ENCODE peak calls at places on chromosomes 2 and 18, in ten cellular contexts. R, O, M, A, I, P, F, G, L and K are unnamed samples.

GRCh38 chr2:8509613-8510012 is 172.2 kb upstream of the ID2 start:
- DNase-seq in R (no peak), O (no peak), M (peak), A (no peak), I (no peak), P (no peak), F (no peak), G (no peak), L (no peak), K (no peak)

GRCh38 chr2:233705911-233706506 is 6.7 kb upstream of the UGT1A5 start:
- DNase-seq in R (no peak), O (peak), M (no peak), A (peak), I (no peak), P (no peak), F (peak), G (no peak), L (peak), K (peak)

GRCh38 chr2:207772081-207772843 is 2.6 kb upstream of the FZD5 start:
- DNase-seq in R (no peak), O (no peak), M (peak), A (peak), I (no peak), P (no peak), F (no peak), G (no peak), L (peak), K (no peak)

GRCh38 chr2:143936758-143937562 is 583.0 kb downstream of the ZEB2 start:
- DNase-seq in R (peak), O (peak), M (peak), A (peak), I (peak), P (peak), F (peak), G (no peak), L (peak), K (peak)

GRCh38 chr18:57150828-57151227 is 3.9 kb downstream of the BOD1L2 start:
- DNase-seq in R (no peak), O (no peak), M (no peak), A (no peak), I (no peak), P (no peak), F (no peak), G (no peak), L (no peak), K (peak)

GRCh38 chr2:178723786-178724346 is 83.4 kb downstream of the TTN start:
- DNase-seq in R (no peak), O (no peak), M (no peak), A (no peak), I (no peak), P (no peak), F (no peak), G (no peak), L (no peak), K (no peak)

GRCh38 chr2:219010162-219010756 is 17.0 kb upstream of the CRYBA2 start:
- DNase-seq in R (no peak), O (no peak), M (no peak), A (no peak), I (no peak), P (no peak), F (peak), G (no peak), L (peak), K (peak)

GRCh38 chr2:30232027-30232800 is 880 bp downstream of the LBH start:
- DNase-seq in R (peak), O (peak), M (peak), A (peak), I (peak), P (peak), F (peak), G (no peak), L (no peak), K (peak)

GRCh38 chr2:107635883-107636282 is 190.8 kb upstream of the RGPD4 start:
- DNase-seq in R (peak), O (no peak), M (no peak), A (peak), I (no peak), P (no peak), F (no peak), G (peak), L (peak), K (no peak)

GRCh38 chr2:100767224-100767653 is 52.7 kb upstream of the NPAS2 start:
- DNase-seq in R (peak), O (peak), M (no peak), A (peak), I (no peak), P (no peak), F (no peak), G (no peak), L (peak), K (no peak)

GRCh38 chr18:55268629-55269275 is 309.5 kb upstream of the CCDC68 start:
- DNase-seq in R (no peak), O (no peak), M (no peak), A (no peak), I (no peak), P (no peak), F (no peak), G (no peak), L (no peak), K (no peak)

GRCh38 chr2:48328972-48329723 is 200.8 kb upstream of the STON1 start:
- DNase-seq in R (no peak), O (no peak), M (no peak), A (no peak), I (no peak), P (no peak), F (no peak), G (no peak), L (no peak), K (no peak)

GRCh38 chr2:167332358-167332757 is 444.1 kb downstream of the XIRP2 start:
- DNase-seq in R (no peak), O (no peak), M (no peak), A (no peak), I (no peak), P (no peak), F (no peak), G (no peak), L (no peak), K (no peak)

GRCh38 chr2:165149439-165149838 is 54.4 kb downstream of the SCN3A start:
- DNase-seq in R (no peak), O (no peak), M (no peak), A (no peak), I (no peak), P (no peak), F (no peak), G (no peak), L (no peak), K (no peak)

GRCh38 chr2:240593703-240594451 is 7.3 kb downstream of the CAPN10 start:
- DNase-seq in R (no peak), O (no peak), M (peak), A (no peak), I (no peak), P (peak), F (peak), G (no peak), L (no peak), K (no peak)

GRCh38 chr2:169528271-169528701 is 18.8 kb downstream of the KLHL41 start:
- DNase-seq in R (peak), O (peak), M (peak), A (peak), I (peak), P (peak), F (peak), G (peak), L (peak), K (peak)

GRCh38 chr2:111668274-111668616 is 215.7 kb downstream of the ANAPC1 start:
- DNase-seq in R (no peak), O (no peak), M (no peak), A (no peak), I (no peak), P (no peak), F (no peak), G (no peak), L (no peak), K (no peak)

GRCh38 chr2:217610411-217610814 is 392.4 kb downstream of the TNS1 start:
- DNase-seq in R (no peak), O (no peak), M (no peak), A (no peak), I (no peak), P (no peak), F (peak), G (no peak), L (no peak), K (peak)

GRCh38 chr2:70672990-70673647 is 94.9 kb downstream of the ADD2 start:
- DNase-seq in R (no peak), O (no peak), M (no peak), A (no peak), I (no peak), P (no peak), F (no peak), G (no peak), L (no peak), K (no peak)

GRCh38 chr2:206160124-206160806 is 570 bp downstream of the EEF1B2 start:
- DNase-seq in R (peak), O (peak), M (no peak), A (peak), I (no peak), P (no peak), F (no peak), G (no peak), L (no peak), K (no peak)

GRCh38 chr18:21090680-21091079 is 20.9 kb downstream of the ROCK1 start:
- DNase-seq in R (no peak), O (no peak), M (no peak), A (no peak), I (no peak), P (no peak), F (no peak), G (no peak), L (no peak), K (no peak)

GRCh38 chr2:36452279-36452678 is 96.7 kb downstream of the CRIM1 start:
- DNase-seq in R (peak), O (peak), M (no peak), A (peak), I (no peak), P (no peak), F (no peak), G (no peak), L (peak), K (no peak)

GRCh38 chr2:854460-854859 is 96.2 kb upstream of the SNTG2 start:
- DNase-seq in R (peak), O (peak), M (no peak), A (no peak), I (no peak), P (no peak), F (peak), G (peak), L (peak), K (peak)

GRCh38 chr2:229674830-229675530 is 39.4 kb downstream of the DNER start:
- DNase-seq in R (no peak), O (no peak), M (no peak), A (no peak), I (no peak), P (no peak), F (no peak), G (no peak), L (no peak), K (no peak)

GRCh38 chr2:43407826-43408783 is 181.7 kb upstream of the ZFP36L2 start:
- DNase-seq in R (peak), O (no peak), M (no peak), A (no peak), I (no peak), P (no peak), F (no peak), G (no peak), L (no peak), K (no peak)

GRCh38 chr2:112658820-112659667 is 13.3 kb downstream of the SLC20A1 start:
- DNase-seq in R (no peak), O (no peak), M (no peak), A (no peak), I (no peak), P (no peak), F (no peak), G (no peak), L (no peak), K (no peak)

GRCh38 chr18:25177631-25178030 is 174.3 kb downstream of the ZNF521 start:
- DNase-seq in R (peak), O (no peak), M (no peak), A (no peak), I (no peak), P (no peak), F (no peak), G (no peak), L (no peak), K (no peak)

GRCh38 chr18:63795611-63796010 is 20.4 kb downstream of the SERPINB7 start:
- DNase-seq in R (no peak), O (no peak), M (no peak), A (no peak), I (no peak), P (no peak), F (no peak), G (no peak), L (peak), K (no peak)

GRCh38 chr2:61426267-61426897 is 44.5 kb downstream of the USP34 start:
- DNase-seq in R (peak), O (no peak), M (no peak), A (no peak), I (peak), P (no peak), F (peak), G (no peak), L (peak), K (peak)

GRCh38 chr2:216287251-216287650 is 85.0 kb downstream of the MARCHF4 start:
- DNase-seq in R (peak), O (no peak), M (no peak), A (no peak), I (no peak), P (no peak), F (no peak), G (peak), L (no peak), K (no peak)

GRCh38 chr2:170525566-170525900 is 189.6 kb upstream of the SP5 start:
- DNase-seq in R (peak), O (peak), M (peak), A (peak), I (peak), P (peak), F (no peak), G (peak), L (peak), K (no peak)

GRCh38 chr18:48920408-48921038 is 30.2 kb downstream of the SMAD7 start:
- DNase-seq in R (no peak), O (no peak), M (peak), A (no peak), I (no peak), P (peak), F (no peak), G (no peak), L (no peak), K (no peak)

GRCh38 chr2:206462240-206462854 is 19.0 kb downstream of the ADAM23 start:
- DNase-seq in R (no peak), O (no peak), M (no peak), A (no peak), I (no peak), P (no peak), F (no peak), G (no peak), L (no peak), K (no peak)

GRCh38 chr18:57772387-57772799 is 30.7 kb downstream of the ATP8B1 start:
- DNase-seq in R (no peak), O (no peak), M (no peak), A (no peak), I (no peak), P (no peak), F (no peak), G (no peak), L (no peak), K (peak)

GRCh38 chr18:2846638-2847340 is at the start of gene EMILIN2:
- DNase-seq in R (peak), O (peak), M (peak), A (peak), I (peak), P (peak), F (peak), G (peak), L (peak), K (no peak)

DNA sequence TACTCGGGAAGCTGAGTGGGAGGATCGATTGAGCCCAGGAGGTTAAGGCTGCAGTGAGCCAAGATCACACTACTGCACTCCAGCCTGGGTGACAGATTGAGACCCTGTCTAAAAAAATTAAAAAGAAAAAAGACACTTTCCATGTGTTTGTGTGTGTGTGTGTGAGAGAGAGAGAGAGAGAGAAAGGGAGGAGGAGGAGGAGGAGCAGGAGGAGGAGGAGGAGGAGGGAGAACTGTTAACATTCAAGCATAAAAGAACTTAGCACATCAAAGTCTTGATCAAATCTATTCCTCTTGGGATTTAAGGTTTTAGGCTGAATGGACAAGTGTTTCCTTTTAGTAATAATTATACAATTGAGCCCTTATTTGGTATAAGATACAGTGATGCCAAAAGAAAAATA is 75.5 kb downstream of the SPOPL start:
- DNase-seq in R (no peak), O (no peak), M (no peak), A (no peak), I (no peak), P (no peak), F (no peak), G (no peak), L (no peak), K (no peak)
- H3K4me3 ChIP-seq in R (no peak), O (no peak), M (no peak), A (no peak), I (no peak), P (no peak), F (no peak), G (no peak), L (no peak), K (no peak)

GRCh38 chr2:191051177-191051576 is 37.2 kb upstream of the STAT1 start:
- DNase-seq in R (peak), O (no peak), M (no peak), A (no peak), I (no peak), P (no peak), F (no peak), G (peak), L (no peak), K (no peak)
- H3K4me3 ChIP-seq in R (no peak), O (peak), M (no peak), A (no peak), I (no peak), P (no peak), F (no peak), G (no peak), L (no peak), K (no peak)

DNA sequence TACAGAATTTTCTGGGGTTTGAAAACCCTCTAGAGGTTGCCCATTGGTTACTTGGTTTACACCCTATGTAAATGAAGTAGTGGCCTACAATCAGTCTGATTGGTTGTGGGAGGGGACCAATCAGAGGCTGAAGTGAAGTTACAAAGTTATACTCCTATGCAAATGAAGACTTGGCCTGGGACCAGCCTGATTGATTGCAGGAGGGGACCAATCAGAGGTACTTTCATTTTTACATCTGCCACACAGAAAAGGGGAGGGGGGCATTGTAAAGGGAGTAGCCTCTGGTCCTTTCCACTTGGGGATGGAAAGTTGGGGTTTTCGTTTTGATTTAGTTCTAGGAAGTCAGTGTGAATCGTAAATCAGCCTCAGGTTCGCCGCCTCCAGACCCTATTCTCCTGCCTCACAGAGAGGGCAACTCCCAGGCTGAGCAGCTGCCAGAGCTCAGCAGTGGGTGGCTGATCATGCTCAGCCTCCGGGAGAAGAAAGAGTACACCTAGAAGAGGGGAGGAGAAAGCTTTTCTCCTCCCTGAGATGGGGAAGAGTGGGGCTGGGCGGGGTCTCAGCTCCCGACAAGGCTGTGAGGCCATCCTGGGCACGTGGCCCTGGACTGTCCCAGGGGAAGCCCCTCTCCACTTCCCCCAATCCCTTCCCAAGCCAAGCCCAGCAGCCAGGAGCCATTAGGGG is 372.5 kb downstream of the GALR1 start:
- DNase-seq in R (no peak), O (no peak), M (no peak), A (no peak), I (no peak), P (no peak), F (no peak), G (no peak), L (no peak), K (peak)
- H3K4me3 ChIP-seq in R (no peak), O (no peak), M (no peak), A (no peak), I (no peak), P (no peak), F (no peak), G (no peak), L (no peak), K (no peak)

GRCh38 chr2:37827911-37828411 is 97.1 kb upstream of the RMDN2 start:
- DNase-seq in R (peak), O (peak), M (no peak), A (peak), I (no peak), P (no peak), F (no peak), G (peak), L (peak), K (no peak)
- H3K4me3 ChIP-seq in R (no peak), O (peak), M (no peak), A (no peak), I (no peak), P (no peak), F (no peak), G (no peak), L (no peak), K (no peak)

GRCh38 chr2:159516241-159516758 is 100.0 kb downstream of the BAZ2B start:
- DNase-seq in R (peak), O (peak), M (no peak), A (peak), I (no peak), P (no peak), F (no peak), G (peak), L (peak), K (peak)
- H3K4me3 ChIP-seq in R (peak), O (peak), M (peak), A (peak), I (no peak), P (peak), F (peak), G (peak), L (peak), K (peak)

GRCh38 chr2:141065042-141065441 is 1065.8 kb downstream of the LRP1B start:
- DNase-seq in R (no peak), O (no peak), M (no peak), A (no peak), I (no peak), P (no peak), F (no peak), G (no peak), L (no peak), K (no peak)

GRCh38 chr2:141068053-141068682 is 1062.6 kb downstream of the LRP1B start:
- DNase-seq in R (no peak), O (no peak), M (no peak), A (no peak), I (no peak), P (no peak), F (no peak), G (no peak), L (no peak), K (no peak)

GRCh38 chr2:141062016-141062415 is 1068.8 kb downstream of the LRP1B start:
- DNase-seq in R (no peak), O (no peak), M (no peak), A (no peak), I (no peak), P (no peak), F (no peak), G (no peak), L (no peak), K (no peak)

GRCh38 chr2:141062443-141062842 is 1068.4 kb downstream of the LRP1B start:
- DNase-seq in R (no peak), O (no peak), M (no peak), A (peak), I (no peak), P (no peak), F (peak), G (no peak), L (no peak), K (no peak)

GRCh38 chr2:141063410-141063809 is 1067.4 kb downstream of the LRP1B start:
- DNase-seq in R (no peak), O (no peak), M (no peak), A (no peak), I (no peak), P (no peak), F (no peak), G (no peak), L (no peak), K (no peak)
- H3K4me3 ChIP-seq in R (no peak), O (no peak), M (no peak), A (no peak), I (no peak), P (no peak), F (no peak), G (no peak), L (no peak), K (no peak)

GRCh38 chr2:19362094-19362649 is 3.7 kb upstream of the OSR1 start:
- DNase-seq in R (peak), O (peak), M (no peak), A (peak), I (no peak), P (no peak), F (no peak), G (no peak), L (no peak), K (peak)
- H3K4me3 ChIP-seq in R (peak), O (peak), M (peak), A (peak), I (peak), P (peak), F (peak), G (peak), L (peak), K (peak)